ENCODE peak calls at places on chromosomes 16 and 17, in eight cellular contexts. B is AG10803, P is osteocyte, E is SK-N-SH, I is HFFc6, U is Peyer's patch, T is BJ, L is neural progenitor cell. M is an unnamed sample.

GRCh38 chr16:66266436-66267286 is 99.8 kb upstream of the CDH5 start:
- DNase-seq in T (peak; percentile 74), I (peak; percentile 63), P (peak; percentile 91), E (peak; percentile 87), B (peak; percentile 97), L (peak; percentile 48), U (peak; percentile 16), M (peak; percentile 82)

GRCh38 chr17:55386931-55387330 is 34.7 kb downstream of the MMD start:
- DNase-seq in B (no peak), P (no peak), U (no peak), I (no peak), L (no peak), E (no peak), T (no peak), M (no peak)

GRCh38 chr16:4500283-4500682 is 24.1 kb downstream of the HMOX2 start:
- DNase-seq in T (no peak), L (no peak), I (peak; percentile 87), U (no peak), P (no peak), B (peak; percentile 81), E (no peak), M (no peak)

GRCh38 chr16:10752843-10753523 is 9.3 kb downstream of the NUBP1 start:
- DNase-seq in I (no peak), L (no peak), B (no peak), T (no peak), E (no peak), P (no peak), U (peak; percentile 90), M (no peak)

GRCh38 chr17:75340636-75341035 is 51.4 kb upstream of the SLC25A19 start:
- DNase-seq in L (no peak), I (no peak), U (no peak), B (peak; percentile 50), E (no peak), T (no peak), P (no peak), M (no peak)

GRCh38 chr17:57999496-58000017 is 7.5 kb downstream of the SRSF1 start:
- DNase-seq in U (no peak), P (no peak), I (peak; percentile 76), T (no peak), B (peak; percentile 74), E (peak; percentile 54), L (peak; percentile 78), M (no peak)

GRCh38 chr17:82858376-82859126 is 18.7 kb upstream of the ZNF750 start:
- DNase-seq in B (no peak), U (no peak), P (no peak), T (no peak), E (no peak), L (no peak), I (no peak), M (no peak)

GRCh38 chr17:18025596-18026407 is 13.2 kb downstream of the ATPAF2 start:
- DNase-seq in I (peak; percentile 77), U (no peak), B (peak; percentile 66), E (no peak), T (no peak), P (no peak), L (no peak), M (no peak)

GRCh38 chr17:73423159-73423715 is 111.4 kb upstream of the CDC42EP4 start:
- DNase-seq in I (no peak), T (no peak), U (no peak), L (no peak), E (no peak), P (no peak), B (no peak), M (no peak)

GRCh38 chr17:67491009-67491677 is 114.1 kb downstream of the PITPNC1 start:
- DNase-seq in T (peak; percentile 97), E (peak; percentile 89), U (peak; percentile 43), P (peak; percentile 94), L (peak; percentile 56), I (peak; percentile 98), B (peak; percentile 100), M (no peak)

GRCh38 chr16:67428146-67428731 is 2.7 kb upstream of the HSD11B2 start:
- DNase-seq in I (peak; percentile 39), L (peak; percentile 92), P (peak; percentile 89), T (no peak), B (peak; percentile 48), U (peak; percentile 57), E (peak; percentile 82), M (no peak)

GRCh38 chr16:66358231-66358630 is 8.3 kb upstream of the CDH5 start:
- DNase-seq in I (no peak), T (no peak), E (no peak), B (no peak), L (no peak), P (no peak), U (no peak), M (no peak)

GRCh38 chr17:75550139-75550465 is 24.6 kb downstream of the LLGL2 start:
- DNase-seq in T (no peak), U (no peak), E (no peak), L (peak; percentile 26), B (no peak), I (no peak), P (no peak), M (no peak)

GRCh38 chr17:82463881-82464566 is 5.5 kb downstream of the NARF start:
- DNase-seq in U (no peak), T (no peak), L (no peak), B (no peak), I (no peak), P (no peak), E (no peak), M (no peak)

GRCh38 chr17:77242118-77242800 is 101.5 kb downstream of the SEC14L1 start:
- DNase-seq in I (no peak), L (no peak), T (no peak), P (no peak), U (no peak), E (no peak), B (no peak), M (no peak)
- TF ChIP-seq CTCF in I (no peak), L (no peak), T (no peak), P (no peak), U (no peak), E (no peak), B (no peak), M (no peak)

DNA sequence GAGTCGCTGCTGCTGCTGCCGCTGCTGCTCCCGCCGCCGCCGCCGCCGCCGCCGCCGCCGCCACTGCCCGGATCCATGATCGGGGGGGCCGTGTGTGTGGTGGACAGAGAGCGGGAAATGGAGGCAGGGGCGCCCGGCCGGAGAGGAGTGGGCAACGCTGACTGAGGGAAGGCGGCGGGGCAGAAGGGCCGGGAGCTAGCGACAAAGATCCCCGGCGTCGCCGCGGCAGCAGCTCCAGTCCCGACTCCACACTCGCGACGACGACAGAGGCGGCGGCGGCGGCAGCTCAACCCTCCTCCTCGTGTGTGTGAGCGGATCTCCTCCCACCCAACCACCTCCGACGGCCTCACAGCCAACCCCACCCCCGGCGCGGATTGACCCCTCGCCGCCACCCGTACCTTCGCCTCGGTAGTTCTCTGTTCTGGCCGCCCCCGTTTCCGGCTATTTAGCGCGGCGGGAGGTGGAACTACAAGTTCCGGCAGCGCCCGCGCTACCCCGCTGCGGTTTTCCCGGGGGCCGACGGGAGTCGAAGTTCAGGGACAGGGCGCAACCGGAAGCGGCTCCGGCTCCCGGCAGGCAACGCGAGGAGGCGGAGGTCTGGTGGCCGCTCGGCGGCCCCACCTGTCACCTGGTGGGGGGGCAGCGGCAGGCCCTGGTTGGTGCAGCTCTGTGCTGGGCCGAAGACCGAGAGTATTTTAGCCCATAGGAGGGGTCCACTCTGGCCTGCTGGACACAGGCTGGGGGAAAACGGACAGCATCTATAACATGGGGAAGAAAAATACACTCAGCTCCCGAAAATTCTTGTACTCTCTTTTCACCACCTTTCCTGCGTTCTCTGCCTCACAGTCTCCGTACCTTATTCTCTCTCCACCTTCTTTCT is at the start of gene GSPT1:
- DNase-seq in B (peak; percentile 98), L (peak; percentile 99), T (peak; percentile 88), P (peak; percentile 99), U (peak; percentile 97), I (peak; percentile 98), E (peak; percentile 97), M (peak; percentile 100)
- TF ChIP-seq CTCF in B (peak; percentile 12), L (no peak), T (no peak), P (no peak), U (peak; percentile 34), I (peak; percentile 53), E (peak; percentile 18), M (peak; percentile 20)

GRCh38 chr16:76123966-76124365 is 153.2 kb upstream of the CNTNAP4 start:
- DNase-seq in E (no peak), T (no peak), I (no peak), U (no peak), L (no peak), B (no peak), P (no peak), M (no peak)
- TF ChIP-seq CTCF in E (no peak), T (no peak), I (no peak), U (no peak), L (no peak), B (no peak), P (no peak), M (no peak)

DNA sequence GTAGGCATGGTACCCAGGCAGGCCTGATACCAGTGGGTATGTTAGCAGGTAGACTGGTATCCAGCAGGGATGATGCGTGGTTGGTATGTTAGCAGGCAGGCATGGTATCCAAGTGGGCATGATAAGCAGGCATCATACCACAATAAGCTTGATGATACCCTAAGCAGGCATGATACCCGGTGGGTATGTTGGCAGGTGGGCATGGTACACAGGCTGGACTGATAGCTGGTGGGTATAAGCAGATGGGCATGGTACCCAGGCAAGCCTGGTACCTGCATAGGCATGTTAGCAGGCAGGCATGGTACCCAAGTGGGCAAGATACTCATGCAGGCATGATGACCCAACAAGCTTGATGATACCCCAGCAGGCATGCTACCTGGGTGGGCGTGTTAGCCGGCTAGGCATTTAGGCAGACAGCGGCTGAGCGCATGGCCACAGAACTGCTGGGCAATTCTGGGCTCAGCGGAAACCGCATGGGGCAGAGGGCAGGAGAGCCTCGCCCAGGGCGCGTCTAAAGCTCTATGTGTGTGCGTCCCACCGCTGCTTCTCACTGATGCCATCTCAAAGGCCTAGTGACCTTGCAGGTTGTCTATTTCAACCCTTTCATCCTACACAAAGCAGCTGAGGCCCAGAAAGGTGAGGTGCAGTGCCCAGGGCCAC is 2.3 kb downstream of the SGSH start:
- DNase-seq in B (no peak), I (no peak), E (no peak), T (no peak), U (no peak), L (no peak), P (no peak), M (no peak)
- TF ChIP-seq CTCF in B (no peak), I (no peak), E (no peak), T (no peak), U (no peak), L (no peak), P (no peak), M (no peak)

GRCh38 chr16:83552193-83552592 is 255.6 kb upstream of the HSBP1 start:
- DNase-seq in E (no peak), U (no peak), P (no peak), T (no peak), B (peak; percentile 56), L (no peak), I (no peak), M (no peak)
- TF ChIP-seq CTCF in E (no peak), U (no peak), P (no peak), T (no peak), B (no peak), L (no peak), I (no peak), M (no peak)

DNA sequence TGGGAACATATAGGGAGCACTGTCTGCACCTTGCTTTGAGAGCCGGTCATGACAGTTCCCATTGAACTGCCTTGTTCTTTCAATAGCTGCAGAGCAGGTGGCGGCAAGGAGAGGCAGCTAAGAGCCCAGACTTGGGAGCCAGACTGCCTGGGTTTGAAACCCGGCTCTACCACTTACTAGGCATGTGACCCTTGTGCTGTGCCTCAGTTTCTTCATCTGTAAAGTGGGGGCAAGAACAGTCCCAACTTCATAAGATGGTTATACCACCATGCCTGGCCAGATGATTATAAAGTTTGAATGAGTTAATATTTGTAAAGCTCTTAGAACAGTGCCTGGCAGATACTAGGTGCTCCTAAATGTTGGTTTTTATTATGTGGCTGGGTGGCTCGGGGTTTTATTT is 14.4 kb downstream of the ERBB2 start:
- DNase-seq in T (no peak), P (no peak), L (no peak), U (no peak), I (no peak), E (no peak), B (no peak), M (no peak)
- TF ChIP-seq CTCF in T (no peak), P (no peak), L (no peak), U (no peak), I (no peak), E (no peak), B (no peak), M (no peak)

M was measured in type B pancreatic cell.